ENCODE peak calls at places on chromosomes 12 and 14, in ten cellular contexts. One of them, this sample, is unnamed.

GRCh38 chr14:69137456-69138188 is 15.3 kb downstream of the DCAF5 start:
- DNase-seq in fibroblast of pulmonary artery: no peak
- DNase-seq in GM06990: peak
- DNase-seq in stomach: no peak
- DNase-seq in AG09309: no peak
- DNase-seq in OCI-LY7: no peak
- DNase-seq in SK-N-SH: no peak
- DNase-seq in IMR-90: peak
- DNase-seq in lower lobe of right lung: no peak
- DNase-seq in body of pancreas: no peak
- DNase-seq in this sample: no peak

GRCh38 chr14:23524954-23525353 is 26.6 kb downstream of the ZFHX2 start:
- DNase-seq in fibroblast of pulmonary artery: no peak
- DNase-seq in GM06990: no peak
- DNase-seq in stomach: no peak
- DNase-seq in AG09309: no peak
- DNase-seq in OCI-LY7: no peak
- DNase-seq in SK-N-SH: no peak
- DNase-seq in IMR-90: no peak
- DNase-seq in lower lobe of right lung: no peak
- DNase-seq in body of pancreas: no peak
- DNase-seq in this sample: no peak

GRCh38 chr14:24693353-24693737 is 59.4 kb upstream of the GZMB start:
- DNase-seq in fibroblast of pulmonary artery: no peak
- DNase-seq in GM06990: no peak
- DNase-seq in stomach: no peak
- DNase-seq in AG09309: no peak
- DNase-seq in OCI-LY7: no peak
- DNase-seq in SK-N-SH: no peak
- DNase-seq in IMR-90: no peak
- DNase-seq in lower lobe of right lung: no peak
- DNase-seq in body of pancreas: no peak
- DNase-seq in this sample: no peak

GRCh38 chr14:42163136-42163535 is 556.5 kb downstream of the LRFN5 start:
- DNase-seq in fibroblast of pulmonary artery: no peak
- DNase-seq in GM06990: no peak
- DNase-seq in stomach: no peak
- DNase-seq in AG09309: no peak
- DNase-seq in OCI-LY7: no peak
- DNase-seq in SK-N-SH: no peak
- DNase-seq in IMR-90: no peak
- DNase-seq in lower lobe of right lung: no peak
- DNase-seq in body of pancreas: no peak
- DNase-seq in this sample: no peak

GRCh38 chr12:62098131-62098530 is 162.1 kb upstream of the USP15 start:
- DNase-seq in fibroblast of pulmonary artery: no peak
- DNase-seq in GM06990: no peak
- DNase-seq in stomach: no peak
- DNase-seq in AG09309: no peak
- DNase-seq in OCI-LY7: no peak
- DNase-seq in SK-N-SH: no peak
- DNase-seq in IMR-90: no peak
- DNase-seq in lower lobe of right lung: no peak
- DNase-seq in body of pancreas: no peak
- DNase-seq in this sample: no peak

GRCh38 chr12:7093892-7094291 is 1.6 kb upstream of the C1R start:
- DNase-seq in fibroblast of pulmonary artery: peak
- DNase-seq in GM06990: no peak
- DNase-seq in stomach: no peak
- DNase-seq in AG09309: no peak
- DNase-seq in OCI-LY7: no peak
- DNase-seq in SK-N-SH: no peak
- DNase-seq in IMR-90: no peak
- DNase-seq in lower lobe of right lung: no peak
- DNase-seq in body of pancreas: no peak
- DNase-seq in this sample: peak

GRCh38 chr14:55383039-55383438 is 28.6 kb downstream of the ATG14 start:
- DNase-seq in fibroblast of pulmonary artery: no peak
- DNase-seq in GM06990: no peak
- DNase-seq in stomach: no peak
- DNase-seq in AG09309: no peak
- DNase-seq in OCI-LY7: no peak
- DNase-seq in SK-N-SH: no peak
- DNase-seq in IMR-90: peak
- DNase-seq in lower lobe of right lung: no peak
- DNase-seq in body of pancreas: no peak
- DNase-seq in this sample: no peak

GRCh38 chr14:106790189-106791036 is 1264.0 kb downstream of the TMEM121 start:
- DNase-seq in fibroblast of pulmonary artery: no peak
- DNase-seq in GM06990: peak
- DNase-seq in stomach: peak
- DNase-seq in AG09309: no peak
- DNase-seq in OCI-LY7: peak
- DNase-seq in SK-N-SH: peak
- DNase-seq in IMR-90: no peak
- DNase-seq in lower lobe of right lung: peak
- DNase-seq in body of pancreas: peak
- DNase-seq in this sample: no peak

GRCh38 chr14:81164167-81164774 is 56.5 kb downstream of the GTF2A1 start:
- DNase-seq in fibroblast of pulmonary artery: peak
- DNase-seq in GM06990: peak
- DNase-seq in stomach: peak
- DNase-seq in AG09309: peak
- DNase-seq in OCI-LY7: peak
- DNase-seq in SK-N-SH: peak
- DNase-seq in IMR-90: peak
- DNase-seq in lower lobe of right lung: no peak
- DNase-seq in body of pancreas: peak
- DNase-seq in this sample: peak

GRCh38 chr12:71797506-71797905 is 42.1 kb upstream of the TBC1D15 start:
- DNase-seq in fibroblast of pulmonary artery: no peak
- DNase-seq in GM06990: no peak
- DNase-seq in stomach: no peak
- DNase-seq in AG09309: no peak
- DNase-seq in OCI-LY7: no peak
- DNase-seq in SK-N-SH: no peak
- DNase-seq in IMR-90: no peak
- DNase-seq in lower lobe of right lung: no peak
- DNase-seq in body of pancreas: no peak
- DNase-seq in this sample: peak

GRCh38 chr12:114400395-114400794 is 5.5 kb downstream of the TBX5 start:
- DNase-seq in fibroblast of pulmonary artery: no peak
- DNase-seq in GM06990: no peak
- DNase-seq in stomach: no peak
- DNase-seq in AG09309: no peak
- DNase-seq in OCI-LY7: no peak
- DNase-seq in SK-N-SH: no peak
- DNase-seq in IMR-90: peak
- DNase-seq in lower lobe of right lung: no peak
- DNase-seq in body of pancreas: no peak
- DNase-seq in this sample: no peak

GRCh38 chr14:103928011-103928890 is at the start of gene TDRD9:
- DNase-seq in fibroblast of pulmonary artery: no peak
- DNase-seq in GM06990: no peak
- DNase-seq in stomach: peak
- DNase-seq in AG09309: no peak
- DNase-seq in OCI-LY7: no peak
- DNase-seq in SK-N-SH: no peak
- DNase-seq in IMR-90: no peak
- DNase-seq in lower lobe of right lung: no peak
- DNase-seq in body of pancreas: no peak
- DNase-seq in this sample: no peak

GRCh38 chr14:78075610-78076277 is 94.4 kb upstream of the NRXN3 start:
- DNase-seq in fibroblast of pulmonary artery: no peak
- DNase-seq in GM06990: no peak
- DNase-seq in stomach: no peak
- DNase-seq in AG09309: no peak
- DNase-seq in OCI-LY7: no peak
- DNase-seq in SK-N-SH: no peak
- DNase-seq in IMR-90: no peak
- DNase-seq in lower lobe of right lung: no peak
- DNase-seq in body of pancreas: no peak
- DNase-seq in this sample: no peak

GRCh38 chr14:99537399-99537798 is 56.2 kb downstream of the CCNK start:
- DNase-seq in fibroblast of pulmonary artery: peak
- DNase-seq in GM06990: no peak
- DNase-seq in stomach: no peak
- DNase-seq in AG09309: no peak
- DNase-seq in OCI-LY7: no peak
- DNase-seq in SK-N-SH: no peak
- DNase-seq in IMR-90: peak
- DNase-seq in lower lobe of right lung: no peak
- DNase-seq in body of pancreas: no peak
- DNase-seq in this sample: peak

GRCh38 chr14:21686468-21686867 is 12.8 kb upstream of the OR4E1 start:
- DNase-seq in fibroblast of pulmonary artery: no peak
- DNase-seq in GM06990: no peak
- DNase-seq in stomach: no peak
- DNase-seq in AG09309: no peak
- DNase-seq in OCI-LY7: no peak
- DNase-seq in SK-N-SH: no peak
- DNase-seq in IMR-90: no peak
- DNase-seq in lower lobe of right lung: no peak
- DNase-seq in body of pancreas: no peak
- DNase-seq in this sample: no peak

GRCh38 chr12:110403975-110404675 is 617 bp upstream of the ANAPC7 start:
- DNase-seq in fibroblast of pulmonary artery: peak
- DNase-seq in GM06990: peak
- DNase-seq in stomach: peak
- DNase-seq in AG09309: no peak
- DNase-seq in OCI-LY7: peak
- DNase-seq in SK-N-SH: peak
- DNase-seq in IMR-90: peak
- DNase-seq in lower lobe of right lung: peak
- DNase-seq in body of pancreas: peak
- DNase-seq in this sample: peak

GRCh38 chr12:99984271-99985128 is at the start of gene ANKS1B:
- DNase-seq in fibroblast of pulmonary artery: peak
- DNase-seq in GM06990: peak
- DNase-seq in stomach: peak
- DNase-seq in AG09309: no peak
- DNase-seq in OCI-LY7: no peak
- DNase-seq in SK-N-SH: peak
- DNase-seq in IMR-90: peak
- DNase-seq in lower lobe of right lung: peak
- DNase-seq in body of pancreas: peak
- DNase-seq in this sample: peak

GRCh38 chr14:72611506-72611905 is 282.4 kb downstream of the DPF3 start:
- DNase-seq in fibroblast of pulmonary artery: no peak
- DNase-seq in GM06990: no peak
- DNase-seq in stomach: no peak
- DNase-seq in AG09309: no peak
- DNase-seq in OCI-LY7: no peak
- DNase-seq in SK-N-SH: no peak
- DNase-seq in IMR-90: no peak
- DNase-seq in lower lobe of right lung: no peak
- DNase-seq in body of pancreas: no peak
- DNase-seq in this sample: no peak

GRCh38 chr14:76050797-76051392 is 65.3 kb downstream of the IFT43 start:
- DNase-seq in fibroblast of pulmonary artery: peak
- DNase-seq in GM06990: no peak
- DNase-seq in stomach: peak
- DNase-seq in AG09309: peak
- DNase-seq in OCI-LY7: peak
- DNase-seq in SK-N-SH: peak
- DNase-seq in IMR-90: peak
- DNase-seq in lower lobe of right lung: no peak
- DNase-seq in body of pancreas: peak
- DNase-seq in this sample: peak
- TF ChIP-seq CTCF in fibroblast of pulmonary artery: peak
- TF ChIP-seq CTCF in GM06990: peak
- TF ChIP-seq CTCF in stomach: peak
- TF ChIP-seq CTCF in AG09309: peak
- TF ChIP-seq CTCF in OCI-LY7: peak
- TF ChIP-seq CTCF in SK-N-SH: peak
- TF ChIP-seq CTCF in IMR-90: peak
- TF ChIP-seq CTCF in lower lobe of right lung: peak
- TF ChIP-seq CTCF in body of pancreas: peak
- TF ChIP-seq CTCF in this sample: peak

GRCh38 chr12:124568431-124569374 is 1.3 kb upstream of the NCOR2 start:
- DNase-seq in fibroblast of pulmonary artery: peak
- DNase-seq in GM06990: peak
- DNase-seq in stomach: peak
- DNase-seq in AG09309: peak
- DNase-seq in OCI-LY7: peak
- DNase-seq in SK-N-SH: peak
- DNase-seq in IMR-90: peak
- DNase-seq in lower lobe of right lung: peak
- DNase-seq in body of pancreas: peak
- DNase-seq in this sample: peak
- H3K4me3 ChIP-seq in fibroblast of pulmonary artery: no peak
- H3K4me3 ChIP-seq in GM06990: peak
- H3K4me3 ChIP-seq in stomach: no peak
- H3K4me3 ChIP-seq in AG09309: no peak
- H3K4me3 ChIP-seq in OCI-LY7: no peak
- H3K4me3 ChIP-seq in SK-N-SH: no peak
- H3K4me3 ChIP-seq in IMR-90: no peak
- H3K4me3 ChIP-seq in lower lobe of right lung: peak
- H3K4me3 ChIP-seq in body of pancreas: no peak
- H3K4me3 ChIP-seq in this sample: no peak

DNA sequence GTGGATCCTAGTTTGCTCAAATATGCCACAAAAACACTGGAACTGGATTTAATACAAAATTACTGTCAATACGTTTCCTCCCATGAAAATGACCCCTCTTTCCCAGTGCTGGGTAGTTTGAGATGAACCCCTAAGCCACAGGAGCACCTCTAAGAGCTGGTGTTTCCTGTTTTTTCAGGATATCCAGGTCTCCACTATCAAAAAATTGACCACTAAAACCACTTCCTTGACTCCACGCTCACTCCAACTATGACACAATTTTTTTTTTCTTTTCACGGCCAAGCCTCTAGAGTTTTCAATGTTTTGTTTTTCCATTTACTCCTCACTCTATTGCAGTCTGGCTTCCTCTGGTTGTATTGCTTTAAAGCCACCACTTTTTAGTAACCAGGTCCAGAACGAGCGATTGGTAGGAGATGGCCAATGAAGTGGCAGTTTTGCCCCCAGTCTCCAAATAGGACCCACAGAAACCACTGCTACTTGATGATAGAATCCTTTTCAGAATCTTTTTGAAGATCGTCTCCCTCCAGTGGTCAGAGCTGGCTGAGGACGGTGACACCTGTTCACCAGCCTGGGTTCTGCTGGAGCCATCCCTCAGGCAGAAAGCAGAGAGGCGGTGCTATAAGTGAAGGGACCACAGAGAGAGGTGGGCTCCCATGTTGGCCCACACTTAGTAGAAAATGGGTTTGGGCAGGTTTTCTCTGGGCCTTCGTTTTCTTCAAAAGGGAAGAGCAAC is 454.4 kb downstream of the VRK1 start:
- DNase-seq in fibroblast of pulmonary artery: no peak
- DNase-seq in GM06990: peak
- DNase-seq in stomach: no peak
- DNase-seq in AG09309: no peak
- DNase-seq in OCI-LY7: no peak
- DNase-seq in SK-N-SH: no peak
- DNase-seq in IMR-90: no peak
- DNase-seq in lower lobe of right lung: no peak
- DNase-seq in body of pancreas: no peak
- DNase-seq in this sample: no peak
- TF ChIP-seq CTCF in fibroblast of pulmonary artery: no peak
- TF ChIP-seq CTCF in GM06990: peak
- TF ChIP-seq CTCF in stomach: no peak
- TF ChIP-seq CTCF in AG09309: no peak
- TF ChIP-seq CTCF in OCI-LY7: no peak
- TF ChIP-seq CTCF in SK-N-SH: no peak
- TF ChIP-seq CTCF in IMR-90: no peak
- TF ChIP-seq CTCF in lower lobe of right lung: no peak
- TF ChIP-seq CTCF in body of pancreas: no peak
- TF ChIP-seq CTCF in this sample: no peak

GRCh38 chr14:94770251-94770749 is 387 bp upstream of the GSC start:
- DNase-seq in fibroblast of pulmonary artery: peak
- DNase-seq in GM06990: no peak
- DNase-seq in stomach: no peak
- DNase-seq in AG09309: no peak
- DNase-seq in OCI-LY7: no peak
- DNase-seq in SK-N-SH: no peak
- DNase-seq in IMR-90: peak
- DNase-seq in lower lobe of right lung: no peak
- DNase-seq in body of pancreas: no peak
- DNase-seq in this sample: no peak
- H3K4me3 ChIP-seq in fibroblast of pulmonary artery: peak
- H3K4me3 ChIP-seq in GM06990: peak
- H3K4me3 ChIP-seq in stomach: peak
- H3K4me3 ChIP-seq in AG09309: peak
- H3K4me3 ChIP-seq in OCI-LY7: no peak
- H3K4me3 ChIP-seq in SK-N-SH: peak
- H3K4me3 ChIP-seq in IMR-90: no peak
- H3K4me3 ChIP-seq in lower lobe of right lung: peak
- H3K4me3 ChIP-seq in body of pancreas: peak
- H3K4me3 ChIP-seq in this sample: peak